ENCODE peak calls at places on chromosome 17, in seven cellular contexts. Z, Q, U, B, W, N and O are unnamed samples.

GRCh38 chr17:1629647-1630310 is 1.1 kb upstream of the SLC43A2 start:
- DNase-seq in Z (peak), Q (peak), U (peak), B (no peak), W (peak), N (peak), O (peak)

GRCh38 chr17:7014261-7014994 is 2.0 kb downstream of the RNASEK start:
- DNase-seq in Z (peak), Q (peak), U (peak), B (peak), W (peak), N (peak), O (peak)

GRCh38 chr17:58412910-58413630 is 4.3 kb downstream of the RNF43 start:
- DNase-seq in Z (no peak), Q (no peak), U (no peak), B (no peak), W (no peak), N (no peak), O (no peak)

GRCh38 chr17:65418622-65419021 is 142.8 kb downstream of the AXIN2 start:
- DNase-seq in Z (no peak), Q (no peak), U (no peak), B (no peak), W (no peak), N (no peak), O (no peak)

GRCh38 chr17:6681671-6682070 is 30.1 kb downstream of the C17orf100 start:
- DNase-seq in Z (no peak), Q (no peak), U (no peak), B (no peak), W (no peak), N (no peak), O (no peak)

GRCh38 chr17:62862251-62862650 is 54.1 kb upstream of the MARCHF10 start:
- DNase-seq in Z (no peak), Q (no peak), U (no peak), B (no peak), W (no peak), N (no peak), O (no peak)

GRCh38 chr17:18959071-18959844 is 7.3 kb downstream of the SLC5A10 start:
- DNase-seq in Z (no peak), Q (no peak), U (no peak), B (no peak), W (no peak), N (no peak), O (no peak)

GRCh38 chr17:5825717-5826330 is 241.5 kb upstream of the NLRP1 start:
- DNase-seq in Z (no peak), Q (no peak), U (no peak), B (no peak), W (no peak), N (no peak), O (no peak)

GRCh38 chr17:80948091-80948960 is 43.3 kb upstream of the CHMP6 start:
- DNase-seq in Z (no peak), Q (no peak), U (no peak), B (no peak), W (no peak), N (no peak), O (no peak)

GRCh38 chr17:78883090-78883532 is 19.9 kb downstream of the CEP295NL start:
- DNase-seq in Z (peak), Q (peak), U (no peak), B (peak), W (no peak), N (no peak), O (no peak)

GRCh38 chr17:65078441-65079160 is 22.1 kb upstream of the GNA13 start:
- DNase-seq in Z (peak), Q (peak), U (no peak), B (no peak), W (no peak), N (no peak), O (no peak)

GRCh38 chr17:75105269-75106080 is 4.3 kb upstream of the ARMC7 start:
- DNase-seq in Z (no peak), Q (peak), U (no peak), B (no peak), W (no peak), N (no peak), O (no peak)

GRCh38 chr17:41835214-41835799 is 725 bp downstream of the NT5C3B start:
- DNase-seq in Z (no peak), Q (peak), U (no peak), B (no peak), W (no peak), N (no peak), O (no peak)

GRCh38 chr17:44610331-44610730 is 45.9 kb upstream of the MEIOC start:
- DNase-seq in Z (no peak), Q (no peak), U (no peak), B (no peak), W (no peak), N (no peak), O (no peak)

GRCh38 chr17:56521439-56522141 is 71.9 kb upstream of the NOG start:
- DNase-seq in Z (no peak), Q (no peak), U (no peak), B (no peak), W (no peak), N (no peak), O (no peak)

GRCh38 chr17:57215317-57215716 is 41.0 kb upstream of the MSI2 start:
- DNase-seq in Z (no peak), Q (no peak), U (no peak), B (no peak), W (no peak), N (no peak), O (no peak)